ENCODE peak calls at places on chromosomes 6 and 20, in eight cellular contexts. K, B, M, C, Y, O, L and E are unnamed samples.

GRCh38 chr20:58127731-58128130 is 100.7 kb downstream of the ANKRD60 start:
- DNase-seq in O (no peak), B (no peak), L (peak), K (no peak), M (peak), Y (no peak), C (no peak), E (no peak)

GRCh38 chr6:126535138-126535537 is 195.2 kb downstream of the CENPW start:
- DNase-seq in O (no peak), Y (no peak), K (no peak), M (no peak), C (no peak), L (peak), B (no peak), E (no peak)

GRCh38 chr20:36604952-36605308 is 649 bp upstream of the RAB5IF start:
- DNase-seq in B (no peak), C (peak), O (no peak), K (no peak), Y (peak), L (no peak), M (no peak), E (no peak)

GRCh38 chr6:156976144-156977088 is 199.2 kb downstream of the ARID1B start:
- DNase-seq in C (no peak), L (no peak), K (no peak), O (peak), Y (no peak), M (peak), B (no peak), E (peak)

GRCh38 chr20:57560554-57561355 is at the start of gene PCK1:
- DNase-seq in Y (no peak), C (no peak), O (no peak), B (no peak), K (no peak), L (peak), M (no peak), E (no peak)

GRCh38 chr20:25194333-25194972 is 1.1 kb upstream of the ENTPD6 start:
- DNase-seq in C (no peak), M (no peak), K (no peak), Y (no peak), L (no peak), O (no peak), B (no peak), E (no peak)

GRCh38 chr6:71198908-71199307 is 89.7 kb upstream of the OGFRL1 start:
- DNase-seq in L (no peak), B (no peak), M (no peak), O (no peak), Y (no peak), C (no peak), K (no peak), E (no peak)

GRCh38 chr6:50602191-50602810 is 111.0 kb upstream of the TFAP2D start:
- DNase-seq in C (no peak), L (peak), M (peak), Y (no peak), O (no peak), K (no peak), B (no peak), E (peak)

GRCh38 chr20:58693226-58694006 is 816 bp downstream of the NPEPL1 start:
- DNase-seq in L (no peak), O (no peak), C (peak), B (peak), M (peak), Y (no peak), K (no peak), E (peak)

GRCh38 chr6:158068893-158069799 is 87.5 kb downstream of the SYNJ2 start:
- DNase-seq in L (no peak), K (no peak), B (no peak), C (no peak), O (no peak), M (peak), Y (no peak), E (no peak)

GRCh38 chr20:38150595-38151170 is 14.4 kb downstream of the TGM2 start:
- DNase-seq in Y (no peak), B (no peak), C (no peak), L (no peak), M (no peak), K (no peak), O (no peak), E (no peak)

GRCh38 chr6:10658910-10659696 is 35.3 kb downstream of the C6orf52 start:
- DNase-seq in M (no peak), O (no peak), K (no peak), B (no peak), C (no peak), L (no peak), Y (no peak), E (no peak)

GRCh38 chr6:65059568-65059967 is 647.5 kb downstream of the EYS start:
- DNase-seq in Y (no peak), B (no peak), M (no peak), O (no peak), C (no peak), L (no peak), K (no peak), E (no peak)

GRCh38 chr6:132147530-132148011 is 196.4 kb upstream of the CCN2 start:
- DNase-seq in O (no peak), B (no peak), M (peak), L (no peak), Y (no peak), K (no peak), C (no peak), E (no peak)

GRCh38 chr20:43843096-43843964 is 71.3 kb upstream of the TOX2 start:
- DNase-seq in C (no peak), L (no peak), O (no peak), Y (no peak), B (no peak), M (peak), K (no peak), E (no peak)

GRCh38 chr6:3625161-3625979 is 126.1 kb downstream of the PXDC1 start:
- DNase-seq in L (peak), C (no peak), B (peak), O (no peak), M (no peak), K (no peak), Y (no peak), E (no peak)

GRCh38 chr6:6277418-6277817 is 43.0 kb downstream of the F13A1 start:
- DNase-seq in O (no peak), C (no peak), Y (no peak), K (no peak), B (no peak), L (no peak), M (peak), E (no peak)

GRCh38 chr6:1586256-1586655 is 23.5 kb upstream of the FOXC1 start:
- DNase-seq in C (no peak), B (peak), L (no peak), O (no peak), Y (no peak), M (no peak), K (no peak), E (no peak)

GRCh38 chr6:119818876-119819275 is 469.3 kb upstream of the MAN1A1 start:
- DNase-seq in B (no peak), O (no peak), M (no peak), L (no peak), K (no peak), C (no peak), Y (no peak), E (no peak)

GRCh38 chr6:168132531-168133184 is 53.6 kb upstream of the FRMD1 start:
- DNase-seq in B (peak), L (no peak), Y (no peak), C (no peak), O (no peak), M (peak), K (peak), E (peak)